ENCODE peak calls at places on chromosomes 3 and 15, in six cellular contexts. Q is H1, C is GM12878, Y is GM12891, V is HepG2, R is K562. Z is an unnamed sample.
A peak's percentile ranks its signal among the peaks of the same experiment; 100 is the strongest.

GRCh38 chr15:78291698-78292097 is 7.7 kb downstream of the SKIC8 start:
- DNase-seq in Q (no peak), C (no peak), Y (no peak), V (no peak), R (no peak), Z (no peak)

GRCh38 chr3:133464573-133464972 is 64.7 kb downstream of the BFSP2 start:
- DNase-seq in Q (no peak), C (no peak), Y (no peak), V (no peak), R (no peak), Z (no peak)

GRCh38 chr3:122392868-122393844 is 9.2 kb downstream of the FAM162A start:
- DNase-seq in Q (no peak), C (no peak), Y (peak; percentile 7), V (peak; percentile 47), R (peak; percentile 14), Z (no peak)

GRCh38 chr3:101850327-101851048 is 1.2 kb downstream of the NFKBIZ start:
- DNase-seq in Q (no peak), C (peak; percentile 65), Y (no peak), V (no peak), R (peak; percentile 17), Z (no peak)

GRCh38 chr15:26212109-26212508 is 349.0 kb upstream of the ATP10A start:
- DNase-seq in Q (no peak), C (no peak), Y (no peak), V (no peak), R (no peak), Z (no peak)

GRCh38 chr3:113783980-113784379 is 37.1 kb downstream of the ATP6V1A start:
- DNase-seq in Q (no peak), C (no peak), Y (no peak), V (no peak), R (no peak), Z (no peak)

GRCh38 chr15:57509965-57510364 is 81.7 kb upstream of the MYZAP start:
- DNase-seq in Q (no peak), C (no peak), Y (no peak), V (no peak), R (no peak), Z (no peak)

GRCh38 chr3:30680789-30681188 is 74.4 kb downstream of the TGFBR2 start:
- DNase-seq in Q (no peak), C (no peak), Y (no peak), V (no peak), R (no peak), Z (no peak)

GRCh38 chr3:55487376-55488241 is 503 bp upstream of the WNT5A start:
- DNase-seq in Q (peak; percentile 73), C (no peak), Y (no peak), V (no peak), R (no peak), Z (no peak)

GRCh38 chr3:170536712-170537111 is 49.2 kb downstream of the SLC7A14 start:
- DNase-seq in Q (no peak), C (no peak), Y (no peak), V (no peak), R (no peak), Z (no peak)

GRCh38 chr15:45891766-45892165 is 256.9 kb downstream of the SQOR start:
- DNase-seq in Q (no peak), C (no peak), Y (no peak), V (no peak), R (no peak), Z (no peak)

GRCh38 chr15:92159906-92160841 is 233.5 kb upstream of the ST8SIA2 start:
- DNase-seq in Q (no peak), C (no peak), Y (no peak), V (no peak), R (no peak), Z (no peak)
- TF ChIP-seq TAF1 in Q (peak; percentile 14), C (no peak), Y (no peak), V (no peak), R (no peak), Z (no peak)

GRCh38 chr3:141456328-141456689 is 30.5 kb upstream of the RASA2 start:
- DNase-seq in Q (no peak), C (no peak), Y (no peak), V (no peak), R (no peak), Z (no peak)

GRCh38 chr3:141457624-141458236 is 29.1 kb upstream of the RASA2 start:
- DNase-seq in Q (no peak), C (no peak), Y (no peak), V (peak; percentile 75), R (no peak), Z (no peak)

GRCh38 chr3:141454906-141455602 is 31.8 kb upstream of the RASA2 start:
- DNase-seq in Q (no peak), C (peak; percentile 53), Y (peak; percentile 63), V (peak; percentile 77), R (peak; percentile 82), Z (peak; percentile 61)

GRCh38 chr3:141454055-141454454 is 32.8 kb upstream of the RASA2 start:
- DNase-seq in Q (no peak), C (no peak), Y (no peak), V (no peak), R (no peak), Z (no peak)

DNA sequence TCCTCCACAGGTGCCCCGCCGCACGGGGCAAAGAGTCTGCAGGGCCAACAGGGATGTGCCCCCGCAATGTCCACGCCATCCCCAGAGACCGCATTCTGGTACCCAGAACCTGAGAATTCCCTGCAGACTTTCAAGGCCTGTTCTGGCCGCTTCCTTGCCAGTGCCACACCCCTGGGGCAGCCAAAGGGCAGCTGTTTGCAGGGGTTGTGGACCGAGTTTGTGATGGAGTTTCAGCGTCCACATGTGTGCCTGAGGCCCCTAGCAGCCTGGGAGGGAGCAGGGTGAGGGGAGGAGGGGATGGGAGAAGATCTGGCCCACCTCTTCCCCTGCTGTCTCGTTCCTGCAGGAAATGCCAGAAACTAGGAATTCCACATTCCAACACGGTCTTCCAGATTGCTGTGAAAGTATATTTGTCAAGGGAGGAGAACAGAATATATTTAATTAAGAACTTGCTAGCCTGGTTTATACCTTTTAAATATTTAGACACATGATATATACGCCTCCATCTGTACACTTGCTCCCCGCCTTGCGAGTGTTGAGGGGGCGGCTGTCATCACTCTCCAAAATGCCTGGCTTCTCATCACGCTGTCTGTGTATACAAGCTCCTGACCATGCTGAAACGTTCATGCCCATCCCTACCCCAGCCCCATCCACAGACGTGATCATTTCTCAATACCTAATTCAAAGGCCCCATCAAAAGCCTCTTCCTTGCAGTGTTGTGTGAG is 31.1 kb upstream of the RASA2 start:
- DNase-seq in Q (no peak), C (no peak), Y (no peak), V (no peak), R (no peak), Z (no peak)
- TF ChIP-seq POLR2A in Q (no peak), C (no peak), Y (no peak), V (no peak), R (no peak), Z (no peak)

DNA sequence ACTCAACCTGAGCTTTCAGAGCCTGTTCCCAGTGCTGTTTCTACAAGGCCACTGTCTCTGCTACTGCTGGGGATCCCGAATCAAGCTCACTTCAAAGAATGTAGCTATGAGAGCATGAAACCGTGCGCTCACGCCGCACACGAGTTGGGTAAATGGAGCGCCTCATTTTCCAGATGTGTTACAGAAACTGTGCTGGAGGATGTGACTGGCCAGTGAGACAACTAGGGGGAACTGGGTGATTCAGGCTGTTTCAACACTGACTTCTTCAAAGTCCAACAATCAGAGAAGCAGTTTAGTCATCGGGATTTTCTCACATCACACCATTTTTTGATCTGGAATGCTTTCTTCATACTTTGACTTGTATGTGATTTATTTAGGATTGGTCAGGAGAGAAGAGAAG is 3.5 kb downstream of the ZNF710 start:
- DNase-seq in Q (no peak), C (no peak), Y (no peak), V (peak; percentile 71), R (peak; percentile 3), Z (no peak)
- TF ChIP-seq POLR2AphosphoS5 in Q (no peak), C (no peak), Y (no peak), V (peak; percentile 22), R (no peak), Z (no peak)

GRCh38 chr3:193833592-193833991 is 240.6 kb downstream of the OPA1 start:
- DNase-seq in Q (no peak), C (no peak), Y (no peak), V (no peak), R (no peak), Z (no peak)

GRCh38 chr3:193830791-193831191 is 237.8 kb downstream of the OPA1 start:
- DNase-seq in Q (no peak), C (no peak), Y (no peak), V (no peak), R (no peak), Z (no peak)

GRCh38 chr3:193832833-193833413 is 239.9 kb downstream of the OPA1 start:
- DNase-seq in Q (no peak), C (no peak), Y (no peak), V (no peak), R (no peak), Z (no peak)

GRCh38 chr3:193829781-193830180 is 236.8 kb downstream of the OPA1 start:
- DNase-seq in Q (no peak), C (no peak), Y (no peak), V (no peak), R (no peak), Z (no peak)

GRCh38 chr3:193831495-193832455 is 238.8 kb downstream of the OPA1 start:
- DNase-seq in Q (no peak), C (peak; percentile 56), Y (peak; percentile 21), V (no peak), R (no peak), Z (peak; percentile 27)
- TF ChIP-seq TAF1 in Q (no peak), C (no peak), Y (no peak), V (no peak), R (no peak), Z (no peak)

GRCh38 chr3:50260027-50260941 is 8.7 kb upstream of the SEMA3B start:
- DNase-seq in Q (peak; percentile 97), C (no peak), Y (peak; percentile 100), V (peak; percentile 91), R (peak; percentile 92), Z (peak; percentile 100)
- TF ChIP-seq POLR2A in Q (peak; percentile 84), C (peak; percentile 75), Y (no peak), V (no peak), R (peak; percentile 39), Z (peak; percentile 71)

GRCh38 chr15:28942046-28942445 is 56.3 kb downstream of the APBA2 start:
- DNase-seq in Q (no peak), C (no peak), Y (no peak), V (no peak), R (no peak), Z (no peak)
- TF ChIP-seq POLR2AphosphoS5 in Q (no peak), C (no peak), Y (no peak), V (no peak), R (no peak), Z (no peak)

GRCh38 chr3:129890891-129891290 is 2.6 kb downstream of the TMCC1 start:
- DNase-seq in Q (no peak), C (no peak), Y (no peak), V (peak; percentile 10), R (no peak), Z (no peak)
- TF ChIP-seq TAF1 in Q (no peak), C (no peak), Y (no peak), V (no peak), R (no peak), Z (no peak)